ENCODE peak calls at places on chromosomes 12 and 14, in nine cellular contexts. One of them, this sample, is unnamed.

GRCh38 chr12:47610847-47611246 is 95.0 kb downstream of the RPAP3 start:
- DNase-seq in PC-3: no peak
- DNase-seq in tibial artery: no peak
- DNase-seq in WTC11: no peak
- DNase-seq in ovary: no peak
- DNase-seq in bronchial epithelial cell: no peak
- DNase-seq in nephron progenitor cell: no peak
- DNase-seq in astrocyte of the spinal cord: no peak
- DNase-seq in fibroblast of lung: no peak
- DNase-seq in this sample: no peak

GRCh38 chr14:23182372-23183014 is 967 bp downstream of the SLC7A8 start:
- DNase-seq in ovary: peak
- DNase-seq in bronchial epithelial cell: peak
- DNase-seq in astrocyte of the spinal cord: no peak
- DNase-seq in PC-3: peak
- DNase-seq in fibroblast of lung: no peak
- DNase-seq in nephron progenitor cell: peak
- DNase-seq in tibial artery: peak
- DNase-seq in WTC11: peak
- DNase-seq in this sample: peak

GRCh38 chr12:104478396-104479140 is 21.8 kb downstream of the CHST11 start:
- DNase-seq in fibroblast of lung: peak
- DNase-seq in bronchial epithelial cell: no peak
- DNase-seq in ovary: no peak
- DNase-seq in astrocyte of the spinal cord: peak
- DNase-seq in PC-3: no peak
- DNase-seq in WTC11: no peak
- DNase-seq in tibial artery: no peak
- DNase-seq in nephron progenitor cell: no peak
- DNase-seq in this sample: no peak

GRCh38 chr12:74021937-74022336 is 515.7 kb upstream of the ATXN7L3B start:
- DNase-seq in nephron progenitor cell: peak
- DNase-seq in ovary: peak
- DNase-seq in WTC11: peak
- DNase-seq in bronchial epithelial cell: peak
- DNase-seq in astrocyte of the spinal cord: peak
- DNase-seq in fibroblast of lung: peak
- DNase-seq in PC-3: peak
- DNase-seq in tibial artery: no peak
- DNase-seq in this sample: peak

GRCh38 chr14:97185186-97185585 is 388.0 kb downstream of the VRK1 start:
- DNase-seq in nephron progenitor cell: peak
- DNase-seq in tibial artery: no peak
- DNase-seq in PC-3: peak
- DNase-seq in astrocyte of the spinal cord: peak
- DNase-seq in bronchial epithelial cell: peak
- DNase-seq in fibroblast of lung: peak
- DNase-seq in ovary: no peak
- DNase-seq in WTC11: no peak
- DNase-seq in this sample: peak

GRCh38 chr14:101709962-101710891 is 51.3 kb upstream of the PPP2R5C start:
- DNase-seq in bronchial epithelial cell: peak
- DNase-seq in tibial artery: no peak
- DNase-seq in fibroblast of lung: no peak
- DNase-seq in ovary: no peak
- DNase-seq in nephron progenitor cell: no peak
- DNase-seq in WTC11: no peak
- DNase-seq in PC-3: peak
- DNase-seq in astrocyte of the spinal cord: no peak
- DNase-seq in this sample: no peak

GRCh38 chr12:8544295-8544694 is 3.6 kb upstream of the CLEC4E start:
- DNase-seq in tibial artery: peak
- DNase-seq in astrocyte of the spinal cord: peak
- DNase-seq in PC-3: peak
- DNase-seq in ovary: peak
- DNase-seq in nephron progenitor cell: peak
- DNase-seq in WTC11: peak
- DNase-seq in bronchial epithelial cell: peak
- DNase-seq in fibroblast of lung: peak
- DNase-seq in this sample: peak

GRCh38 chr12:132356686-132357622 is 27.6 kb upstream of the GALNT9 start:
- DNase-seq in astrocyte of the spinal cord: peak
- DNase-seq in PC-3: peak
- DNase-seq in nephron progenitor cell: no peak
- DNase-seq in WTC11: no peak
- DNase-seq in ovary: peak
- DNase-seq in fibroblast of lung: peak
- DNase-seq in tibial artery: no peak
- DNase-seq in bronchial epithelial cell: peak
- DNase-seq in this sample: peak

GRCh38 chr14:61690039-61690438 is 5.3 kb upstream of the HIF1A start:
- DNase-seq in PC-3: peak
- DNase-seq in ovary: no peak
- DNase-seq in WTC11: no peak
- DNase-seq in nephron progenitor cell: no peak
- DNase-seq in astrocyte of the spinal cord: no peak
- DNase-seq in tibial artery: no peak
- DNase-seq in fibroblast of lung: no peak
- DNase-seq in bronchial epithelial cell: peak
- DNase-seq in this sample: no peak

GRCh38 chr14:99475179-99475578 is 5.5 kb downstream of the SETD3 start:
- DNase-seq in tibial artery: no peak
- DNase-seq in fibroblast of lung: peak
- DNase-seq in bronchial epithelial cell: peak
- DNase-seq in astrocyte of the spinal cord: peak
- DNase-seq in nephron progenitor cell: no peak
- DNase-seq in WTC11: no peak
- DNase-seq in ovary: no peak
- DNase-seq in PC-3: no peak
- DNase-seq in this sample: no peak
- TF ChIP-seq CTCF in tibial artery: no peak
- TF ChIP-seq CTCF in fibroblast of lung: no peak
- TF ChIP-seq CTCF in bronchial epithelial cell: no peak
- TF ChIP-seq CTCF in astrocyte of the spinal cord: peak
- TF ChIP-seq CTCF in nephron progenitor cell: no peak
- TF ChIP-seq CTCF in WTC11: no peak
- TF ChIP-seq CTCF in ovary: no peak
- TF ChIP-seq CTCF in PC-3: no peak
- TF ChIP-seq CTCF in this sample: no peak

GRCh38 chr12:70571705-70572269 is 65.4 kb downstream of the PTPRB start:
- DNase-seq in WTC11: no peak
- DNase-seq in PC-3: no peak
- DNase-seq in astrocyte of the spinal cord: no peak
- DNase-seq in fibroblast of lung: no peak
- DNase-seq in ovary: no peak
- DNase-seq in nephron progenitor cell: no peak
- DNase-seq in tibial artery: no peak
- DNase-seq in bronchial epithelial cell: no peak
- DNase-seq in this sample: no peak

GRCh38 chr12:70577283-70577634 is 60.0 kb downstream of the PTPRB start:
- DNase-seq in bronchial epithelial cell: no peak
- DNase-seq in ovary: no peak
- DNase-seq in astrocyte of the spinal cord: no peak
- DNase-seq in WTC11: no peak
- DNase-seq in tibial artery: no peak
- DNase-seq in PC-3: no peak
- DNase-seq in nephron progenitor cell: no peak
- DNase-seq in fibroblast of lung: no peak
- DNase-seq in this sample: no peak

GRCh38 chr12:70581199-70581598 is 56.0 kb downstream of the PTPRB start:
- DNase-seq in fibroblast of lung: no peak
- DNase-seq in bronchial epithelial cell: no peak
- DNase-seq in PC-3: no peak
- DNase-seq in WTC11: no peak
- DNase-seq in nephron progenitor cell: no peak
- DNase-seq in tibial artery: no peak
- DNase-seq in ovary: no peak
- DNase-seq in astrocyte of the spinal cord: no peak
- DNase-seq in this sample: no peak

GRCh38 chr12:70571029-70571428 is 66.2 kb downstream of the PTPRB start:
- DNase-seq in bronchial epithelial cell: no peak
- DNase-seq in fibroblast of lung: no peak
- DNase-seq in WTC11: no peak
- DNase-seq in tibial artery: no peak
- DNase-seq in nephron progenitor cell: no peak
- DNase-seq in astrocyte of the spinal cord: no peak
- DNase-seq in ovary: no peak
- DNase-seq in PC-3: no peak
- DNase-seq in this sample: no peak

DNA sequence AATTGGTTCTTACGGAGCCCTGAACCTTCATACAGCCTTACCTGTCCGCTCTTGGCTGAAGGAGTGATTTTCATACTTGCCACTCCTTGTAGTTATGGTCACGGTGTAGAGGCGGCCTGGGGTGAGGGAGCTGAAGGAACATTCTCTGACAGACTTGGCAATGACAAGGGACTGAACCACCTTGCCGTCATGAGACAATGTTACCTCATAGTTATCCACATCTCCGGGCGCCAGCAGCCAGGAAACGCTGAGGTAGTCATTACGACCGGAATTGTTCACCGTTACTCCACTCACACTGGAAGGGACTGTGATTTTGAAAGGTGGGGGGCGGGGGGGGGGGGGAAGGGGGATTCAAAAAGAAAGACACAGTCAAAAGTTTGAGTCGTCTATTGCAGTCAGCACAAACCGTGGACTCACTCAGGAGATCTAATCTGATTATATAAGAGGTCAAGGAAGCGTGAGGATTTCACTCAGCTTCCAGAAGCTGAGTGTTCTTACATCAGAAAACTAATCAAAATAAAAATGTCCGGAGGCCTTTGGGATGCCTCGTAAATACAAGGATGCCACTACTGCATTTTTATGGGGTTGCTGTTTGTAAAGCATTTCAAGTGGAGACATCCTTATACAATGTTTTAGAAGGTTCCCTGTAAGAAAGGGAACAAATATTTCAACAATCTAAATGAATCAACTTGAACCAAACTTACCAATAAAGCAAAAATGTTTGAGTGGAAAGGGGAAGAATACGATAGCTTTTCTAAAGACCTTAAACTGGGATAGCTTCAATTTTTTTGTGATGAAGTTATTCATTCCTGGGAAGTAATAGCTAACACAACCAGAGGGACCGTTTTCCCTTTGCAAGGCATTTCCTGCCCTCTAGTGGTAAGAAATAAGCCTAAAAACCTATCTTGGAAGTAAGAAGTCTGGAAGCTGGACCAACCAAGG is 60.6 kb downstream of the PTPRB start:
- DNase-seq in nephron progenitor cell: peak
- DNase-seq in fibroblast of lung: peak
- DNase-seq in PC-3: peak
- DNase-seq in astrocyte of the spinal cord: peak
- DNase-seq in ovary: no peak
- DNase-seq in tibial artery: no peak
- DNase-seq in WTC11: no peak
- DNase-seq in bronchial epithelial cell: peak
- DNase-seq in this sample: no peak
- TF ChIP-seq CTCF in nephron progenitor cell: peak
- TF ChIP-seq CTCF in fibroblast of lung: peak
- TF ChIP-seq CTCF in PC-3: peak
- TF ChIP-seq CTCF in astrocyte of the spinal cord: peak
- TF ChIP-seq CTCF in ovary: peak
- TF ChIP-seq CTCF in tibial artery: peak
- TF ChIP-seq CTCF in WTC11: peak
- TF ChIP-seq CTCF in bronchial epithelial cell: peak
- TF ChIP-seq CTCF in this sample: peak

DNA sequence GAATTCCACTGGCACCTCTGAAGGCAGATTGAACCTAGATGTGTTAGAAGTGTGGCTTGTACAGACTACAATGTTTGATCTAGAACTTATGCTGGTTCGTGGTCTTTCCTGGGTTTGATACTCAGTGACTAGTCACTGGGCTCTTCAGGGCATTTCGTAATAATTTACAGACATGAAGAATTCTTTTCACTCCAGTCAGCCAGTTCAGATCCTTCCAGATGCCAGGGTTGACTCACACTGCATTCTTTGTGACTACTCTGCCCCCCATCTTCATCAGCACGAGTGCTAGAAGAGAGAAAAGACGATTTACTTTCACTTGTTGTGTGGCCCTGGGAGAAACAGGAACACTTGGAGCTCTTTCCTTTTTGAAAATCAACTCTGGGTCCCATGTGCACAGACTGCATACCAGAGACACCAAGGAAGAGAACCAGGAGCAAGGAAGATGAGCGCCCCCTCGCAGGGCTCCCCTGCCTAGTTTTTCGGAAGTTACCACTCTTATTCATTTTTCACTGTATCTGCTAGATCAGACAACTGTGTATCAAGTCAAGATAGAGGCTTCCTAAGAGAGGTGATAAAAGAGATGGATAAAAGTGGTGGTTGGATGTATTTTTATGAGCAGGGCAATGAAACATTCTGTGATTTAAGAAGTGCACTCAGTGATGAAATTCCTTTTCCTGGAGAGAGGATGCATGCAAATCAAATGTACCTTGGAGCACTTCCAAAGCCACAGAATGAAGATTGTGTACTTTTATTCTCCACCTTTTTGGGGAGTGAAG is 33.5 kb upstream of the EVL start:
- DNase-seq in tibial artery: peak
- DNase-seq in bronchial epithelial cell: peak
- DNase-seq in PC-3: peak
- DNase-seq in fibroblast of lung: peak
- DNase-seq in astrocyte of the spinal cord: peak
- DNase-seq in ovary: no peak
- DNase-seq in WTC11: no peak
- DNase-seq in nephron progenitor cell: no peak
- DNase-seq in this sample: no peak
- TF ChIP-seq CTCF in tibial artery: no peak
- TF ChIP-seq CTCF in bronchial epithelial cell: peak
- TF ChIP-seq CTCF in PC-3: peak
- TF ChIP-seq CTCF in fibroblast of lung: no peak
- TF ChIP-seq CTCF in astrocyte of the spinal cord: no peak
- TF ChIP-seq CTCF in ovary: no peak
- TF ChIP-seq CTCF in WTC11: no peak
- TF ChIP-seq CTCF in nephron progenitor cell: no peak
- TF ChIP-seq CTCF in this sample: no peak

DNA sequence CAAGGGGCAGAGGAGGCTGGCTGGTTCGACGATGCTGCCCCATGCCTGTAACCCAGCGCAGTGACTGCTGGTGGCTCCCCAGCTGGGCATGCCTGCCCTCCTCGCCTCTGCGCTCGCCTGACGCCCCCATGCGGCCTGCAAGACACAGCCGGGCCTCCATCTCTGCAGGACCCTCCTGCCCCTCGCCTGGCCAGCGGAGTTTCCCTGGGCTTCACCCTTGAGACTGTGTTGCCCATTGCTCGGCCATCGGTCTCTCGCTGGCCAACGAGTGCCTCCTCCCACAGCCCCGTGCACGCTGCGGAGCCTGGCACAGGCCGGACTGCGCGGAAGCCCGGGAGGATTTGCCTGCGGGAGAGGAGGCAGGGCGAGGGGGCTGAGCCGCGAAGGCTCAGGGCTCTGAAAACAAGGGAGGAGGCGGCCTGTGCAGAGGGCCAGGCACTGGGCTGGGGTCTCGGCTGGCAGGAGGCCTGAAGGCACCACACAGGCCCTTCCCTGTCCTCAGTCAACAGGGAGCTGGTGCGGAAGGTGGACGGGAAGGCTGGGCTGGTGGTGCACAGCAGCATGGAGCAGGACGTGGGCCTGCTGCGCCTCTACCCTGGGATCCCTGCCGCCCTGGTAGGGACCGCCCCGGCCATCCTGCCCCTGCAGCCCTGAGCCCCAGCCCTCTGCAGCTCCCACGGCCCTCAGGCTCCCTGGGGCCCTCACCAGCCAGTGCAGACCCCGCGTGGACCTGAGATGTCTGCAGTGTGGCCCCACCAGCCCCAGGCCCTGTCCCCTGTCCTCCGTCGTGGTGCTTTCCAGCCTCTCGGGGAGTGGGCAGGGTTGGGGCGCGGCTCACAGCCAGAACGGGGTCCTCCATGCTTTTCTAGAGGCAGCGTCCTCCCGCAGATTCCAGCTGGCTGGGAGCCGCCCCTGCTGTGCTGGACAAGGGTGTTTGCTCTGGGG is 17.8 kb downstream of the ASPG start:
- DNase-seq in WTC11: peak
- DNase-seq in astrocyte of the spinal cord: no peak
- DNase-seq in fibroblast of lung: no peak
- DNase-seq in bronchial epithelial cell: no peak
- DNase-seq in PC-3: no peak
- DNase-seq in ovary: peak
- DNase-seq in tibial artery: no peak
- DNase-seq in nephron progenitor cell: peak
- DNase-seq in this sample: no peak
- TF ChIP-seq CTCF in WTC11: no peak
- TF ChIP-seq CTCF in astrocyte of the spinal cord: no peak
- TF ChIP-seq CTCF in fibroblast of lung: no peak
- TF ChIP-seq CTCF in bronchial epithelial cell: no peak
- TF ChIP-seq CTCF in PC-3: peak
- TF ChIP-seq CTCF in ovary: no peak
- TF ChIP-seq CTCF in tibial artery: no peak
- TF ChIP-seq CTCF in nephron progenitor cell: no peak
- TF ChIP-seq CTCF in this sample: no peak